ENCODE peak calls at places on chromosomes 3 and 15, in five cellular contexts. A is stomach, Q is kidney, F is fibroblast of lung, E is sigmoid colon. V is an unnamed sample. For H3K4me1, the result is how much of the 10 kb centered on the place peaks cover.

GRCh38 chr3:131239250-131239649 is 142.3 kb upstream of the NUDT16 start:
- DNase-seq in F (no peak), E (no peak), Q (no peak), A (no peak), V (no peak)

GRCh38 chr3:161957467-161957866 is 460.9 kb downstream of the OTOL1 start:
- DNase-seq in A (no peak), F (peak), E (no peak), Q (no peak), V (no peak)

GRCh38 chr15:56207711-56208110 is 36.0 kb downstream of the RFX7 start:
- DNase-seq in F (peak), A (no peak), E (no peak), Q (no peak), V (no peak)

GRCh38 chr3:77967621-77968020 is 927.7 kb downstream of the ROBO2 start:
- DNase-seq in E (no peak), Q (no peak), A (no peak), F (no peak), V (no peak)

GRCh38 chr3:151307131-151307530 is 9.5 kb downstream of the GPR87 start:
- DNase-seq in A (no peak), E (no peak), Q (no peak), F (peak), V (no peak)

GRCh38 chr3:127800508-127800907 is 21.8 kb downstream of the MGLL start:
- DNase-seq in F (peak), A (no peak), E (no peak), Q (no peak), V (no peak)

GRCh38 chr3:19264424-19264823 is 116.1 kb downstream of the KCNH8 start:
- DNase-seq in A (no peak), F (no peak), E (no peak), Q (no peak), V (no peak)

GRCh38 chr15:101808201-101808600 is 3.8 kb upstream of the OR4F15 start:
- DNase-seq in F (peak), Q (no peak), A (no peak), E (no peak), V (no peak)

GRCh38 chr3:129440648-129441190 is 695 bp downstream of the IFT122 start:
- DNase-seq in F (no peak), Q (no peak), E (no peak), A (no peak), V (no peak)

GRCh38 chr15:88628018-88628673 is 7.0 kb downstream of the AEN start:
- DNase-seq in E (peak), A (no peak), Q (no peak), F (no peak), V (no peak)

GRCh38 chr15:64455951-64456350 is 4.4 kb upstream of the ZNF609 start:
- DNase-seq in E (peak), A (no peak), F (no peak), Q (no peak), V (no peak)

GRCh38 chr3:71724584-71725278 is 471 bp downstream of the EIF4E3 start:
- DNase-seq in A (peak), Q (peak), E (peak), F (no peak), V (peak)

GRCh38 chr3:11498646-11499045 is 145.1 kb downstream of the VGLL4 start:
- DNase-seq in E (peak), F (peak), A (peak), Q (peak), V (peak)

GRCh38 chr3:72319202-72320095 is 528.8 kb downstream of the SHQ1 start:
- DNase-seq in A (no peak), F (peak), E (no peak), Q (no peak), V (no peak)

GRCh38 chr15:37751401-37751800 is 183.0 kb upstream of the TMCO5A start:
- DNase-seq in E (no peak), A (no peak), F (no peak), Q (no peak), V (no peak)

GRCh38 chr3:101850327-101851048 is 1.2 kb downstream of the NFKBIZ start:
- DNase-seq in E (no peak), Q (no peak), F (peak), A (no peak), V (no peak)

GRCh38 chr15:101689901-101690300 is 34.4 kb downstream of the TARS3 start:
- DNase-seq in E (no peak), F (peak), Q (no peak), A (no peak), V (no peak)

GRCh38 chr15:90059208-90059985 is 42.9 kb downstream of the IDH2 start:
- DNase-seq in Q (peak), E (peak), A (peak), F (no peak), V (peak)

GRCh38 chr3:149512073-149512782 is 37.7 kb downstream of the TM4SF4 start:
- DNase-seq in A (peak), E (peak), F (peak), Q (no peak), V (peak)

GRCh38 chr15:76391847-76392246 is 55.3 kb downstream of the ISL2 start:
- DNase-seq in Q (no peak), E (no peak), F (no peak), A (no peak), V (no peak)

GRCh38 chr3:107976204-107976775 is 114.5 kb downstream of the CD47 start:
- DNase-seq in Q (no peak), E (no peak), F (no peak), A (no peak), V (no peak)

GRCh38 chr15:90553248-90553745 is 23.6 kb downstream of the CRTC3 start:
- DNase-seq in A (no peak), Q (no peak), F (peak), E (no peak), V (no peak)

GRCh38 chr3:27360113-27361078 is 8.8 kb downstream of the NEK10 start:
- DNase-seq in A (peak), Q (no peak), E (no peak), F (peak), V (peak)

GRCh38 chr3:54536450-54536849 is 391.4 kb downstream of the LRTM1 start:
- DNase-seq in Q (no peak), E (no peak), F (no peak), A (no peak), V (no peak)

GRCh38 chr3:183161552-183162345 is 785 bp downstream of the LAMP3 start:
- DNase-seq in E (no peak), A (no peak), F (no peak), Q (no peak), V (no peak)

GRCh38 chr15:85401108-85401765 is 20.8 kb downstream of the AKAP13 start:
- DNase-seq in A (no peak), F (no peak), Q (no peak), E (no peak), V (no peak)
- H3K27ac ChIP-seq in A (peak), F (no peak), Q (no peak), E (peak), V (no peak)

DNA sequence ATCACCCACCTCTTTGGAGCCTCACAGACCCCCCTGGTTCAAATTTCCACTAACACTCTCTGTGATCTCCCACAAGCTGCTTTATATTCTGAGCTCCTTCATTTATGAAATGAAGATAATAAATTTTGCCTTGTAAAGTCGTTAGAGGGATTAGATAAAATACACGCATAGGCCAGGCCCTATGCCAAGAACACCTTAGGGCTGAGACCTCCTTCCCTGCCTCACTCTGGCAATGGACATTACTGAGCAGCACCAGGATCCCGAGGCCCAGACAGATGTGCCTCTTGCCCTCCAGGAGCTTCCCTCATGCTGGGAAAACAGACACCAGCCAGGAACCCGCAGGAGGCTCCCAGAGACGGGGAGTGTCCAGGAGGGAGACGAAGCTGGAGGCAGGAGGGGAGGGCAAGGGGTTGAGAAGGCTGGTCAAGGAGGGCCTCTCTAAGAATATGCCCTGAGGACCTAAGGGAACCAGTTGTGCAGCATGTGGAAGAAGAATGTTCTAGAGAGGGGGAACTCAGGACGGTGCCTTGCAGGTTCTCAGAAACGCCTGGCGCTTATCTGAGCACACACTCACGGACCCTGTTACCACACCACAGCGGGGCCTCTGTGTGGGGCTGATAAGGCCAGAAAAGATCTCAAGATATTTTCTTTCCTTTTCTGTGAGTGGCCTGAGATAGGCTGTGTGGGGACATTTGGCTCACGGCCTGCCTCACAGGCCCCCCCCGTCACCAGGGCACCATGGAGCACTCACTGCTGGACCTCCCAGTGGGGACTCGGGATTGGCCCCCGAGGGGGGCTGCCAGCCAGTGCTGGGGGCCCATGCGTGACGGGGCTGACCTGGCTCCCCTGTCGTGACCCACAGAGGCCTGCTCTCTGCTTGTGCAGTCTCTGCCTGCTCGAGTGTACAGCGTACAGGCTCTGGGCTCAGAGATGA is 21.9 kb upstream of the CYP11A1 start:
- DNase-seq in E (no peak), F (no peak), A (no peak), Q (no peak), V (no peak)
- H3K4me1 ChIP-seq in E (under half), F (under half), A (under half), Q (under half), V (under half)

DNA sequence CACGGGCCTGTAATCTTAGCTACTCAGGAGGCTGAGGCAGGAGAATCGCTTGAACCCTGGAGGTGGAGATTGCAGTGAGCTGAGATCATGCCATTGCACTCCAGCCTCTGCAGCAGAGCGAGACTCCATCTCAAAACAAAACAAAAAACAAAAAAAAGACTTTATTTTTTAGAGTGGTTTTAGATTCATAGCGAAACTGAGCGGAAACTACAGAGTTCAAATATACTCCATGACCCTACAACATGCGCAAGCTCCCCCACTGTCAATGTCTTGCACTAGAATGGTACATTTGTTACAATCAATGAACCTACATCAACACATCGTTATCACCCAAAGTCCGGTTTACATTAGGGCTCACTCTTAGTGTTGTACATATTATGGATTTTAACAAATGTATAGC is 2.2 kb upstream of the CRTAP start:
- DNase-seq in A (no peak), E (no peak), F (no peak), Q (no peak), V (no peak)
- TF ChIP-seq CTCF in A (no peak), E (no peak), F (no peak), Q (no peak), V (no peak)

GRCh38 chr3:47412453-47412756 is 31.6 kb downstream of the PTPN23 start:
- DNase-seq in F (no peak), Q (no peak), E (no peak), A (no peak), V (no peak)
- H3K27ac ChIP-seq in F (no peak), Q (no peak), E (no peak), A (no peak), V (no peak)

DNA sequence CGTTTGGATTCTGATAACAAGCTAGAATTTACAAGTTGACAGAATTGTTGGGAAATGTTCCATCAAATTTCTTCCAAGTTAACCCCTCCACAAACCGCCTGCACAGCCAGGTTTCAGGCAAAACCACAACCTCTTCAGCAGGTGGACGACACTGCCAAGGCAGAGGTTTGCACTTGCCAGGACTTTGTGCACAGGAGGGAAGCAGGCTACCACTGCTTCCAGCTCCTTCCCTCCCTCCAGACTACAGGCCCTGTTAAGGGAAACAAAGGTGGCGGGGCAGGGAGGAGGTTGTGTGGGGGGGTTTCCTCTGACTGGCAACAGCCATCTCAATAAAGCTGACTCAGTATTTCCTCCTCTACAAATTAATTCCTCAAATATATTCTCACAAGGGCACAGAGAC is 42.2 kb downstream of the TBC1D2B start:
- DNase-seq in F (peak), A (peak), E (no peak), Q (no peak), V (peak)
- H3K4me1 ChIP-seq in F (under half), A (half or more), E (under half), Q (under half), V (under half)

DNA sequence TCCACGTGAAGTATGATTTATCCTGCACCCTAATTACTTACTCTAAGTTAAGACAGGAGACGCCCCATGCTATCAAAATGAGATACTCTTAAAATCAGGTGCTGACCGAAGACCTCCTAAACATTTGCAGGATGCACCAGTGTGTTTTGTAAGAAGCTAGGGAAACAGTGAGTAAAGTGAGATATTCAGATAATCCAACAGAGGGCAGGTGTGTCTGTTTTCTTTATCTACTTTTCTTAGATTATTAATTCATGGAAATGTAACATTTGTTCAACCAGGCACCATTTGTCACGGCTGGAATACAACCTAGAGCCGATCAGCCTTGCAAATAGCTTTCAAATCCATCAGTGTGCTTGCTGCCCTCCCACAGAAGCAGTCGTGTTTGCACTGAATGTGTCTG is 202.0 kb upstream of the CHRM5 start:
- DNase-seq in Q (no peak), E (no peak), A (no peak), F (no peak), V (no peak)
- TF ChIP-seq CTCF in Q (no peak), E (no peak), A (no peak), F (no peak), V (no peak)